ENCODE peak calls at places on chromosomes 12 and 14, in six cellular contexts. D, Y, M, G, U and Q are unnamed samples.

GRCh38 chr12:52054838-52055741 is 3.8 kb downstream of the NR4A1 start:
- DNase-seq in M (no peak), G (no peak), D (no peak), U (no peak), Y (peak; percentile 36), Q (peak; percentile 60)

GRCh38 chr14:73712071-73712506 is 2.1 kb downstream of the PNMA1 start:
- DNase-seq in D (peak; percentile 75), M (no peak), G (peak; percentile 28), U (no peak), Y (no peak), Q (no peak)

GRCh38 chr14:93951798-93952540 is 24.4 kb downstream of the ASB2 start:
- DNase-seq in M (no peak), Y (no peak), U (no peak), G (no peak), D (no peak), Q (no peak)

GRCh38 chr12:78697817-78698415 is 166.7 kb upstream of the SYT1 start:
- DNase-seq in Y (no peak), U (no peak), G (no peak), D (peak; percentile 83), M (no peak), Q (no peak)

GRCh38 chr12:50627491-50627890 is 122.7 kb downstream of the DIP2B start:
- DNase-seq in M (no peak), Y (no peak), G (no peak), D (peak; percentile 25), U (no peak), Q (no peak)

GRCh38 chr14:95319312-95320075 is at the start of gene CLMN:
- DNase-seq in M (peak; percentile 81), Y (peak; percentile 61), D (peak; percentile 33), G (peak; percentile 10), U (no peak), Q (peak; percentile 56)

GRCh38 chr12:131112016-131112415 is 158.3 kb downstream of the ADGRD1 start:
- DNase-seq in D (no peak), G (no peak), M (no peak), Y (no peak), U (no peak), Q (no peak)

GRCh38 chr12:75471928-75472865 is 8.4 kb upstream of the GLIPR1 start:
- DNase-seq in M (no peak), U (no peak), D (no peak), Y (no peak), G (no peak), Q (no peak)

GRCh38 chr14:65131176-65131765 is 29.0 kb upstream of the MAX start:
- DNase-seq in M (no peak), Y (peak; percentile 60), D (peak; percentile 77), G (no peak), U (no peak), Q (no peak)

GRCh38 chr14:89540830-89541470 is 123.9 kb upstream of the FOXN3 start:
- DNase-seq in M (no peak), D (peak; percentile 72), G (no peak), Y (no peak), U (peak; percentile 39), Q (no peak)

GRCh38 chr12:54419088-54419887 is at the start of gene ITGA5:
- DNase-seq in M (peak; percentile 90), G (no peak), D (peak; percentile 77), U (peak; percentile 96), Y (peak; percentile 73), Q (peak; percentile 87)

GRCh38 chr12:97595936-97596335 is 133.3 kb downstream of the RMST start:
- DNase-seq in G (no peak), M (no peak), D (peak; percentile 77), U (no peak), Y (no peak), Q (no peak)

GRCh38 chr12:97595423-97595822 is 132.8 kb downstream of the RMST start:
- DNase-seq in M (no peak), Y (no peak), G (no peak), D (peak; percentile 76), U (no peak), Q (no peak)

DNA sequence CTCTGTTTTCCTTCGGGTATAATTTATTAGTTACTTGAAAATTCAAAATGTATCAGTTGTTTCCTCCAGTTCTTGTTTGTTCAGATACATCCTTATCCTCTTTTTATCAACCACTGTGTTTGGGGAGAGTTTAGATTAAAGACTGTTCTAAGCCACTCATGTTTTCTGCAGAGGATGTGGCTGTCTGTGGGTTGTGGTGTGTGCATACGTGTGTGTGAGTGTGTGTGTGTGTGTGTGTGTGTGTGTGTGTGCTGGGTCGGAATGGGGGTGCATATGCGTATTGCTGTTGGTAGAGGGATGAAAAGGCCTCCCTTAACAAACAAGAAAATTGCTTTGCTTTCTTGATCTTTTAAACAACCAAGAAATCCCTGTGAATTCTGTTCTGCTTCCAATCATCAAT is 131.6 kb downstream of the RMST start:
- DNase-seq in U (no peak), Y (no peak), D (no peak), M (no peak), G (no peak), Q (no peak)
- H3K4me1 ChIP-seq in U (no peaks in the 10 kb centered on the region), Y (no peaks in the 10 kb centered on the region), D (peaks cover 25% of the 10 kb centered on the region), M (no peaks in the 10 kb centered on the region), G (no peaks in the 10 kb centered on the region), Q (no peaks in the 10 kb centered on the region)

DNA sequence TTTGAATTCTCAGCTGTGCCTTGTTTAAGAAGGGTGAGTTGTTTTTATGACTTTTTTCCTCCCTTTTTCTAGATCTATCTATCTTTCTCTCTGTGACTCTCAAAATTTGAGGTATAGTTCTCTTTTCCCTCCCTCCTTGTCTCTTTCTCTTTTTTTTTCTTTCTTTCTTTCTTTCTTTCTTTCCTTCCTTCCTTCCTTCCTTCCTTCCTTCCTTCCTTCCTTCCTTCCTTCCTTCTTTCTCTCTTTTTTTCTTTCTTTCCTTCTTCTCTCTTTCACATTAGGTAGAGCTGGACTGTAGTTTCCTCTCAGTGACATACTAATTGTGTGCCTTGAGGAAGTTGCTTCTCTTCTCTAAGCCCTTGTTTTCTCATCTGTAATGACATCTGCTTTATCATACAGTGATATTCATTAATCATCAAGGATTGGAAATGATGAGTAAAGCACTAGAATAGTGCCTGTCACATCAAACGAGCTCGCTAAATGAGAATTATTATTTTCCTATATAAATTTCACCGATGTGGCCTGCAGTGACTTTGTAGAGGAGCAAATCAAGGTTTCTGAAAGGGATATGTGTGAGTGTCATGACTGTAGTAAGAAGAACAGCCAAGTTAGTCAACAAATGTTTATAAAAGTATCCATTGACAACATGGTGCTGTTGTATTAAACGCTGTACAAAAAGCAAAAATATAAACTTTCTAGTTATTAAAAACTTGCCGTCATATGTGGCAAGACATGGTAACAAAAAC is 78.9 kb upstream of the SLC38A2 start:
- DNase-seq in D (peak; percentile 27), Y (no peak), M (no peak), U (no peak), G (no peak), Q (no peak)
- H3K4me1 ChIP-seq in D (peaks cover 68% of the 10 kb centered on the region), Y (peaks cover 8% of the 10 kb centered on the region), M (peaks cover 10% of the 10 kb centered on the region), U (peaks cover 18% of the 10 kb centered on the region), G (no peaks in the 10 kb centered on the region), Q (peaks cover 33% of the 10 kb centered on the region)

GRCh38 chr14:61643546-61643945 is 51.8 kb upstream of the HIF1A start:
- DNase-seq in U (no peak), G (no peak), Y (no peak), D (no peak), M (no peak), Q (no peak)

GRCh38 chr14:61646366-61647101 is 48.8 kb upstream of the HIF1A start:
- DNase-seq in Y (no peak), G (no peak), D (peak; percentile 60), M (no peak), U (no peak), Q (no peak)

GRCh38 chr14:61645247-61645646 is 50.1 kb upstream of the HIF1A start:
- DNase-seq in M (no peak), D (no peak), G (no peak), U (no peak), Y (no peak), Q (no peak)

GRCh38 chr14:61644185-61644584 is 51.1 kb upstream of the HIF1A start:
- DNase-seq in M (no peak), Y (no peak), D (no peak), U (no peak), G (no peak), Q (no peak)

GRCh38 chr14:61644834-61645233 is 50.5 kb upstream of the HIF1A start:
- DNase-seq in M (no peak), D (peak; percentile 53), U (no peak), Y (no peak), G (no peak), Q (no peak)
- H3K4me1 ChIP-seq in M (no peaks in the 10 kb centered on the region), D (peaks cover 53% of the 10 kb centered on the region), U (peaks cover 10% of the 10 kb centered on the region), Y (peaks cover 11% of the 10 kb centered on the region), G (peaks cover 5% of the 10 kb centered on the region), Q (no peaks in the 10 kb centered on the region)

GRCh38 chr12:56722832-56723231 is 2.3 kb downstream of the NACA start:
- DNase-seq in U (no peak), D (peak; percentile 56), Y (no peak), M (no peak), G (no peak), Q (no peak)
- H3K4me1 ChIP-seq in U (peaks cover 73% of the 10 kb centered on the region), D (peaks cover 39% of the 10 kb centered on the region), Y (peaks cover 48% of the 10 kb centered on the region), M (peaks cover 3% of the 10 kb centered on the region), G (peaks cover 71% of the 10 kb centered on the region), Q (peaks cover 33% of the 10 kb centered on the region)

DNA sequence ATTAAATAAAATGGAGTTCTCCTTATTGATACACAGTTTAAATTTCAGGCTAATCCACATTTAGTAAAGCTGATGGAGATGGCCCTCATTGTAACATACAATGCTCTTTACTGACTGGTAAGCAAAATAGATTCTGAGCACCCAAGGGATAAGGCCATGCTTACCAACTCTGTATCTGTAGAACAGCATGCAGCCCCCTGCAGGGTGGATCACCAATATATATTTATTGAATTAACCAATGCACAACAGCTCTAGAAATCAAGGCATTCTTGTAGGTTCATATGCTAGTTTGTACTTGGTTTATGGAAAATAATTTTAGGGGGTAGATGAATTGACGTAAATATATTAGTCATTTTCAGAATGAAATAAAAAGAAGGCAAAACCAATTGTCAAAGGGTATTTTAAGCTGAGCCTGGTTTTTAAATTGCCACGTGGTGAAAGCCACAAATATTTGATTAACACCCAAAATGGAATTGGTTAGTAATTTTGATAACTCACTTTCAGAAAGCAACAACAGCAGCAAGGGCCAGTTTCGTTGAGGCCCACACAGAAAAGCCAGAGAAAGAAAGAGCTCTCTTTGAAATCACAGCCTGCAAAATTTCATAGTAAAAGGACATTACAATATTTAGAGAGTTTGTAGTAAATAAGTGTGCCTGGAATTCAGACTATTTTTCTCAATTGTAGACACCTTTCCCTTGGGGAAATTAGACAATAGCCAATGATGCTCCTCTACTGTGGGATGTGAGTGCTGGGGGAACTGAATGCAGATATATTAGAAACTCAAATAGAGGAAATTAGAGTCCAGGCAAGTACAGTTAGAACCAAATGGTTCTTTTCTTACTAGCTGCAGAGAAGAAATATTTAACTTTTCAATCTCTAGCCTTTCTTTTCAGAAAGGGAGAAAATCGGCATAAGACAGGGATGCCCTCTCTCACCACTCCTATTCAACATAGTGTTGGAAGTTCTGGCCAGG is 216.2 kb upstream of the ABCD2 start:
- DNase-seq in D (no peak), U (no peak), Y (no peak), G (no peak), M (no peak), Q (no peak)
- H3K4me1 ChIP-seq in D (peaks cover 16% of the 10 kb centered on the region), U (no peaks in the 10 kb centered on the region), Y (peaks cover 2% of the 10 kb centered on the region), G (no peaks in the 10 kb centered on the region), M (no peaks in the 10 kb centered on the region), Q (no peaks in the 10 kb centered on the region)